ENCODE peak calls at places on chromosomes 6 and 20, in eight cellular contexts. P is aorta; I is fibroblast of mammary gland; V is left lung; K is heart right ventricle; T is cardiac muscle cell; X is CD4-positive, CD25-positive, alpha-beta regulatory T cell; M is lower leg skin. E is an unnamed sample.

GRCh38 chr6:129575378-129576118 is 134.4 kb downstream of the ARHGAP18 start:
- DNase-seq in P (no peak), I (peak), V (no peak), K (no peak), T (peak), X (no peak), M (peak), E (peak)

GRCh38 chr20:62795023-62795761 is 1.1 kb upstream of the MRGBP start:
- DNase-seq in P (no peak), I (peak), V (peak), K (peak), T (peak), X (peak), M (no peak), E (peak)

GRCh38 chr6:13465734-13466133 is 21.7 kb downstream of the GFOD1 start:
- DNase-seq in P (no peak), I (no peak), V (no peak), K (no peak), T (no peak), X (no peak), M (no peak), E (no peak)

GRCh38 chr6:145815351-145815772 is 767 bp upstream of the FBXO30 start:
- DNase-seq in P (no peak), I (peak), V (no peak), K (no peak), T (peak), X (no peak), M (no peak), E (no peak)

GRCh38 chr20:56362833-56363413 is 4.1 kb downstream of the FAM210B start:
- DNase-seq in P (no peak), I (peak), V (no peak), K (no peak), T (no peak), X (no peak), M (no peak), E (no peak)

GRCh38 chr6:107154131-107154906 is 39.0 kb upstream of the BEND3 start:
- DNase-seq in P (no peak), I (no peak), V (peak), K (no peak), T (no peak), X (no peak), M (no peak), E (no peak)

GRCh38 chr6:13066820-13067219 is 261.5 kb downstream of the TBC1D7 start:
- DNase-seq in P (no peak), I (no peak), V (no peak), K (no peak), T (no peak), X (no peak), M (no peak), E (no peak)

GRCh38 chr20:38139156-38139912 is 25.7 kb downstream of the TGM2 start:
- DNase-seq in P (peak), I (no peak), V (peak), K (no peak), T (no peak), X (no peak), M (no peak), E (no peak)

GRCh38 chr6:145012039-145012662 is 723.2 kb downstream of the EPM2A start:
- DNase-seq in P (no peak), I (peak), V (no peak), K (no peak), T (no peak), X (no peak), M (no peak), E (no peak)

GRCh38 chr20:745683-746301 is 22.5 kb downstream of the SLC52A3 start:
- DNase-seq in P (no peak), I (no peak), V (no peak), K (no peak), T (no peak), X (no peak), M (no peak), E (no peak)

GRCh38 chr20:46056027-46056833 is 27.2 kb downstream of the SLC12A5 start:
- DNase-seq in P (no peak), I (no peak), V (no peak), K (no peak), T (no peak), X (no peak), M (no peak), E (no peak)

GRCh38 chr20:24136659-24137246 is 148.2 kb upstream of the GGTLC1 start:
- DNase-seq in P (no peak), I (no peak), V (no peak), K (no peak), T (no peak), X (no peak), M (no peak), E (no peak)

GRCh38 chr20:15236812-15237211 is 899.4 kb upstream of the FLRT3 start:
- DNase-seq in P (no peak), I (peak), V (no peak), K (no peak), T (peak), X (no peak), M (no peak), E (peak)

GRCh38 chr6:26216886-26217713 is 129.9 kb downstream of the HFE start:
- DNase-seq in P (peak), I (peak), V (peak), K (peak), T (peak), X (peak), M (peak), E (no peak)

GRCh38 chr6:138307816-138308727 is 69.6 kb upstream of the SMIM28 start:
- DNase-seq in P (no peak), I (peak), V (no peak), K (peak), T (peak), X (no peak), M (no peak), E (no peak)

GRCh38 chr6:33323623-33323948 is 6.0 kb upstream of the ZBTB22 start:
- DNase-seq in P (no peak), I (no peak), V (no peak), K (peak), T (no peak), X (no peak), M (no peak), E (no peak)

GRCh38 chr6:150403458-150404245 is 34.8 kb downstream of the IYD start:
- DNase-seq in P (peak), I (peak), V (no peak), K (no peak), T (peak), X (no peak), M (no peak), E (no peak)

GRCh38 chr6:34182751-34183531 is 37.1 kb upstream of the GRM4 start:
- DNase-seq in P (peak), I (peak), V (peak), K (no peak), T (no peak), X (peak), M (no peak), E (peak)

GRCh38 chr6:109194770-109195169 is 99.5 kb downstream of the CEP57L1 start:
- DNase-seq in P (no peak), I (peak), V (no peak), K (no peak), T (no peak), X (no peak), M (no peak), E (no peak)

GRCh38 chr20:25037288-25038102 is 20.4 kb downstream of the ACSS1 start:
- DNase-seq in P (no peak), I (no peak), V (no peak), K (no peak), T (no peak), X (no peak), M (no peak), E (no peak)

GRCh38 chr6:130307752-130308361 is 58.0 kb upstream of the TMEM200A start:
- DNase-seq in P (no peak), I (peak), V (no peak), K (no peak), T (no peak), X (no peak), M (no peak), E (no peak)

GRCh38 chr6:152184573-152185157 is 377.2 kb downstream of the ESR1 start:
- DNase-seq in P (no peak), I (no peak), V (no peak), K (no peak), T (no peak), X (no peak), M (no peak), E (peak)

GRCh38 chr6:113450061-113450465 is 407.1 kb upstream of the MARCKS start:
- DNase-seq in P (no peak), I (no peak), V (no peak), K (no peak), T (no peak), X (no peak), M (no peak), E (no peak)

DNA sequence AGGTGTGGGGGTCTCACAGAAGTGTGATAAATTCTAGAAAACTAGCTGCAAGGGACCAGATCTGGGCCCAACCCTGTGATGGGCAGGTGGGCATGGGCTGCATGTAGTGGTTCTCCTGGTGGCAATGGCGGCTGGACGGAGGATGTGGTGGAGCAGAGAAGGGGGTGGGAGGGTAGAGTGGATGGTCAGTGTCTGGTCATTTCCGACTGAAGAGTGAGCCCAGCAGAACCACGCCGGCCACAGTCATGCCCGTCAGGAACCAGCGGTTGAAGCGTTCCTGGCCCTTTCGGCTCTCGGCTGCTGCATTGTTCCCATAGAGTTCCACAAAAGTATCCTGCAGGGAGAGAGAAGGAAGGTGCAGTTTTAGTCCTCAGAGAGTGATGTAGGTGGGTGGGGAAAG is 28.0 kb downstream of the COX4I2 start:
- DNase-seq in P (no peak), I (no peak), V (no peak), K (no peak), T (no peak), X (no peak), M (no peak), E (no peak)
- H3K4me3 ChIP-seq in P (no peak), I (no peak), V (no peak), K (no peak), T (no peak), X (no peak), M (no peak), E (no peak)

GRCh38 chr20:63821824-63822223 is 9.2 kb downstream of the ZBTB46 start:
- DNase-seq in P (no peak), I (no peak), V (no peak), K (no peak), T (no peak), X (no peak), M (no peak), E (no peak)

GRCh38 chr20:63815613-63815862 is 15.5 kb downstream of the ZBTB46 start:
- DNase-seq in P (no peak), I (no peak), V (no peak), K (no peak), T (no peak), X (no peak), M (no peak), E (no peak)

GRCh38 chr20:63815869-63816268 is 15.2 kb downstream of the ZBTB46 start:
- DNase-seq in P (no peak), I (no peak), V (no peak), K (no peak), T (no peak), X (no peak), M (no peak), E (no peak)

GRCh38 chr20:63822276-63822696 is 8.8 kb downstream of the ZBTB46 start:
- DNase-seq in P (no peak), I (no peak), V (no peak), K (no peak), T (no peak), X (no peak), M (no peak), E (no peak)

GRCh38 chr20:63819224-63819917 is 11.7 kb downstream of the ZBTB46 start:
- DNase-seq in P (no peak), I (peak), V (no peak), K (no peak), T (peak), X (no peak), M (no peak), E (no peak)
- H3K4me3 ChIP-seq in P (no peak), I (no peak), V (no peak), K (no peak), T (no peak), X (no peak), M (no peak), E (no peak)

GRCh38 chr6:20403766-20404640 is 2.3 kb downstream of the E2F3 start:
- DNase-seq in P (no peak), I (peak), V (peak), K (no peak), T (peak), X (peak), M (peak), E (no peak)
- H3K4me3 ChIP-seq in P (peak), I (peak), V (peak), K (peak), T (peak), X (peak), M (peak), E (peak)

DNA sequence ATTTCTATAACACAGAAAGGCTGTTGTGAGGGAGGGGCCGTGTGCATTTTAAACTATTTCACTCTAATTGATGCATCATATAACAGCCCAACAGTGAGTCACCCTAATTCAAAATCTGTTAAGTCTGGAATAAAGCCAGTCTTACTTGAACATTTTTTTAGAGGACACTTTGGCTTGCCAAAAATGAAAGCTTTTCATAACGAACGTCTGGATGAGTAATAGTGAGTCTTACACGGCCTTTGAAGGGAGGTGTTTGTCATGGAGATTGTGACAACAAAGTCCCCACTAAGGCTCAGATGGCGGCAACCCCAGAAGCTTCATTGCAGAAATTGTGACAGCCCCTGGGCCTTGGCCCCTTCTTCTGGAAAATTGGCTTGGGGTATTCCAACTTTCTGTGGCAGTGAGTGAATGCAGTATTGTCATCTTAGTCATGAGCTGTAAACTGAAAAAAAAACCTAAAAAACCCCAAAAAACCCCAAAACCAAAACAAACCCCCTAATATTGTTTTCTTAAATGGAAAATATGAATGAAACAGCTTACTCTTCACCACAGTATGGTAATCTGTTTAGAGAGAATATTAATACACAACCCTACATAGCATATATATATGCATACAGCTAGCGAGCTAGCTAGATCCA is 92.6 kb upstream of the CLDN20 start:
- DNase-seq in P (peak), I (peak), V (no peak), K (no peak), T (peak), X (peak), M (peak), E (no peak)
- H3K4me3 ChIP-seq in P (no peak), I (no peak), V (no peak), K (no peak), T (no peak), X (peak), M (no peak), E (no peak)

DNA sequence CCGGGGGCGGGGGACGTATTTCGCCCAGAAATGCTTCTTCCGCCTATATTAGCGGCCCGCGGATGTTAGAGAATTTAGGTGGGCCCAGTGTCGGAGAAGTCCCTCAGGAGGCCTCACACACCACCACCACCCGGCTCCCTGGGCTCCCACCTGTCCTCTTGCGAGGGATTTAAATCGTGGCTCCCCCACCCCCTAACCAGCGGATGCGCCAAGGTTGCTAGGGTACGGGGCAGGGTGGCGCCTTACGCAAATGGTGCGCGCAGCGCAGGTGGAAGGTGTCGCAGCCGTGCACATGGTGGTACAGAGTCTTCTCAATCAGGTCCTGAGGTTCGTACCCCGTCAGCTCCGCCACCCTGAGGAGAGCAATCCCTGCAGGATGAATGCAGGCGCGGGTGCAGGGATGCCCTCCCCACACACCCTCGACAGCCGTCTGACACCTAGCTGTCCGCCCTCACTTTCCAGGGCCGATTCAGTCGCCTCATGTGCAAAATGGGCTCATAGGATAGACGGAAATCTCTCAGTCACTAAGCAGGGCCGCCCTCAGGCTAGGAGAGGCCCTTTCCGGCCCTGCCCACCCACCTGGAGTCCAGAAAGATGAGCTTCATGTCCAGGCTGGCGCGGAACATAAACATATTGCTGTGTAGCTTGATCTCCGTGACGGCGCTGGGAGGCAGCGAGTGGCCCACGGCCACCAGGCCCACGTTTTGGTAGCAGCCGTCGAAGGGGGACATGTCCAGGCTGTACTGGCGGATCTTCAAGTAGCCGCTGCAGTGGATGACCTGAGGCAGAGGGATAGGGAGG is 16.6 kb downstream of the SIM1 start:
- DNase-seq in P (no peak), I (no peak), V (no peak), K (no peak), T (no peak), X (no peak), M (no peak), E (no peak)
- H3K4me3 ChIP-seq in P (no peak), I (no peak), V (no peak), K (no peak), T (no peak), X (no peak), M (no peak), E (no peak)

GRCh38 chr6:133887478-133887877 is 1.4 kb upstream of the TCF21 start:
- DNase-seq in P (no peak), I (no peak), V (no peak), K (no peak), T (no peak), X (no peak), M (no peak), E (no peak)

GRCh38 chr6:133891814-133892443 is 3.0 kb downstream of the TCF21 start:
- DNase-seq in P (no peak), I (no peak), V (no peak), K (no peak), T (no peak), X (no peak), M (no peak), E (no peak)

GRCh38 chr6:133889557-133890301 is 816 bp downstream of the TCF21 start:
- DNase-seq in P (no peak), I (no peak), V (no peak), K (peak), T (peak), X (no peak), M (no peak), E (no peak)

GRCh38 chr6:133890941-133891813 is 2.3 kb downstream of the TCF21 start:
- DNase-seq in P (no peak), I (peak), V (no peak), K (peak), T (peak), X (no peak), M (no peak), E (no peak)

GRCh38 chr6:133888931-133889556 is at the start of gene TCF21:
- DNase-seq in P (no peak), I (no peak), V (no peak), K (peak), T (peak), X (no peak), M (no peak), E (no peak)
- H3K4me3 ChIP-seq in P (no peak), I (no peak), V (peak), K (peak), T (peak), X (no peak), M (no peak), E (no peak)

GRCh38 chr20:32562495-32562911 is 22.6 kb downstream of the NOL4L start:
- DNase-seq in P (no peak), I (no peak), V (no peak), K (no peak), T (no peak), X (no peak), M (no peak), E (no peak)

GRCh38 chr20:32559753-32560380 is 25.3 kb downstream of the NOL4L start:
- DNase-seq in P (no peak), I (peak), V (no peak), K (no peak), T (no peak), X (no peak), M (no peak), E (no peak)

GRCh38 chr20:32559216-32559752 is 25.8 kb downstream of the NOL4L start:
- DNase-seq in P (no peak), I (no peak), V (no peak), K (no peak), T (no peak), X (no peak), M (no peak), E (no peak)

GRCh38 chr20:32560482-32560988 is 24.6 kb downstream of the NOL4L start:
- DNase-seq in P (no peak), I (no peak), V (no peak), K (no peak), T (no peak), X (no peak), M (no peak), E (no peak)

GRCh38 chr20:32560989-32561830 is 23.9 kb downstream of the NOL4L start:
- DNase-seq in P (no peak), I (no peak), V (no peak), K (no peak), T (peak), X (no peak), M (no peak), E (no peak)
- H3K4me3 ChIP-seq in P (no peak), I (no peak), V (no peak), K (no peak), T (no peak), X (no peak), M (no peak), E (no peak)

GRCh38 chr6:41705996-41706835 is 29.2 kb downstream of the TFEB start:
- DNase-seq in P (peak), I (peak), V (peak), K (peak), T (peak), X (peak), M (peak), E (no peak)
- H3K4me3 ChIP-seq in P (no peak), I (no peak), V (no peak), K (no peak), T (no peak), X (no peak), M (no peak), E (no peak)

E was measured in Jurkat, Clone E6-1.